ENCODE peak calls at places on chromosomes 12 and 14, in six cellular contexts. K is epithelial cell of proximal tubule; H is activated CD4-positive, alpha-beta T cell treated with anti-CD3 and anti-CD28 coated beads, Interleukin-2, amount 50 U/mL, for 1 hour; C is AG10803; S is GM04504; X is nephron progenitor cell. U is an unnamed sample.

GRCh38 chr12:27460471-27460978 is 14.0 kb downstream of the SMCO2 start:
- DNase-seq in K (no peak), H (no peak), C (no peak), S (no peak), X (no peak), U (no peak)

GRCh38 chr12:113867258-113867657 is 98.9 kb downstream of the RBM19 start:
- DNase-seq in K (no peak), H (no peak), C (peak), S (no peak), X (peak), U (no peak)

GRCh38 chr14:102708494-102708893 is 68.8 kb upstream of the TRAF3 start:
- DNase-seq in K (no peak), H (no peak), C (no peak), S (no peak), X (no peak), U (no peak)

GRCh38 chr12:68229956-68230355 is 4.3 kb upstream of the IL26 start:
- DNase-seq in K (no peak), H (no peak), C (no peak), S (no peak), X (no peak), U (no peak)

GRCh38 chr14:85483037-85483436 is 46.9 kb upstream of the FLRT2 start:
- DNase-seq in K (no peak), H (no peak), C (peak), S (no peak), X (no peak), U (no peak)

GRCh38 chr14:20997564-20997963 is 1.5 kb upstream of the SLC39A2 start:
- DNase-seq in K (no peak), H (no peak), C (no peak), S (no peak), X (no peak), U (no peak)

GRCh38 chr14:64119535-64119934 is 174.6 kb downstream of the ESR2 start:
- DNase-seq in K (no peak), H (no peak), C (no peak), S (no peak), X (no peak), U (no peak)

GRCh38 chr14:31357279-31357678 is 63.1 kb downstream of the HEATR5A start:
- DNase-seq in K (no peak), H (no peak), C (no peak), S (no peak), X (no peak), U (no peak)

GRCh38 chr14:100445436-100446088 is 122.4 kb downstream of the SLC25A47 start:
- DNase-seq in K (no peak), H (no peak), C (no peak), S (no peak), X (no peak), U (no peak)

GRCh38 chr12:3770891-3771290 is 18.0 kb upstream of the CRACR2A start:
- DNase-seq in K (no peak), H (no peak), C (peak), S (no peak), X (no peak), U (peak)

GRCh38 chr12:65926119-65927004 is 102.1 kb downstream of the HMGA2 start:
- DNase-seq in K (no peak), H (no peak), C (no peak), S (no peak), X (no peak), U (no peak)

GRCh38 chr14:23053426-23053825 is 3.9 kb downstream of the CDH24 start:
- DNase-seq in K (no peak), H (no peak), C (no peak), S (no peak), X (no peak), U (no peak)

GRCh38 chr12:62732861-62733427 is 202.0 kb downstream of the PPM1H start:
- DNase-seq in K (no peak), H (no peak), C (peak), S (peak), X (no peak), U (no peak)

GRCh38 chr12:62859203-62859799 is 75.6 kb downstream of the PPM1H start:
- DNase-seq in K (no peak), H (no peak), C (no peak), S (no peak), X (no peak), U (no peak)

GRCh38 chr14:40464531-40464930 is 1032.3 kb upstream of the FBXO33 start:
- DNase-seq in K (no peak), H (no peak), C (no peak), S (no peak), X (no peak), U (no peak)

GRCh38 chr12:124537525-124538193 is 29.8 kb downstream of the NCOR2 start:
- DNase-seq in K (no peak), H (no peak), C (no peak), S (no peak), X (no peak), U (no peak)

GRCh38 chr12:38977132-38977531 is 71.7 kb upstream of the CPNE8 start:
- DNase-seq in K (no peak), H (no peak), C (no peak), S (no peak), X (no peak), U (no peak)

GRCh38 chr12:101076940-101077351 is 133.1 kb downstream of the SLC5A8 start:
- DNase-seq in K (peak), H (no peak), C (peak), S (peak), X (no peak), U (no peak)

GRCh38 chr14:29925106-29925722 is 2.4 kb downstream of the PRKD1 start:
- DNase-seq in K (peak), H (no peak), C (peak), S (no peak), X (no peak), U (no peak)

U was measured in skeletal muscle cell.